ENCODE peak calls at places on chromosomes 6 and 20, in six cellular contexts. One of them, this sample, is unnamed.

GRCh38 chr6:136863752-136864151 is 41.4 kb downstream of the PEX7 start:
- DNase-seq in CD4-positive, alpha-beta memory T cell: no peak
- DNase-seq in islet precursor cell: no peak
- DNase-seq in RWPE1: no peak
- DNase-seq in fibroblast of lung: no peak
- DNase-seq in activated T-cell treated with anti-CD3 and anti-CD28 coated beads, Interleukin-2, amount 50 U/mL, for 72 hours: no peak
- DNase-seq in this sample: no peak

GRCh38 chr6:158039571-158040050 is 57.9 kb downstream of the SYNJ2 start:
- DNase-seq in RWPE1: no peak
- DNase-seq in islet precursor cell: peak
- DNase-seq in activated T-cell treated with anti-CD3 and anti-CD28 coated beads, Interleukin-2, amount 50 U/mL, for 72 hours: peak
- DNase-seq in fibroblast of lung: peak
- DNase-seq in CD4-positive, alpha-beta memory T cell: no peak
- DNase-seq in this sample: no peak

GRCh38 chr6:160111812-160112211 is 9.8 kb upstream of the SLC22A1 start:
- DNase-seq in RWPE1: no peak
- DNase-seq in CD4-positive, alpha-beta memory T cell: no peak
- DNase-seq in activated T-cell treated with anti-CD3 and anti-CD28 coated beads, Interleukin-2, amount 50 U/mL, for 72 hours: no peak
- DNase-seq in fibroblast of lung: no peak
- DNase-seq in islet precursor cell: peak
- DNase-seq in this sample: peak

GRCh38 chr6:23180504-23181293 is 611.3 kb downstream of the HDGFL1 start:
- DNase-seq in RWPE1: no peak
- DNase-seq in activated T-cell treated with anti-CD3 and anti-CD28 coated beads, Interleukin-2, amount 50 U/mL, for 72 hours: no peak
- DNase-seq in CD4-positive, alpha-beta memory T cell: no peak
- DNase-seq in fibroblast of lung: peak
- DNase-seq in islet precursor cell: no peak
- DNase-seq in this sample: no peak

GRCh38 chr20:2237059-2237458 is 58.7 kb upstream of the TGM3 start:
- DNase-seq in CD4-positive, alpha-beta memory T cell: no peak
- DNase-seq in activated T-cell treated with anti-CD3 and anti-CD28 coated beads, Interleukin-2, amount 50 U/mL, for 72 hours: no peak
- DNase-seq in fibroblast of lung: peak
- DNase-seq in islet precursor cell: peak
- DNase-seq in RWPE1: peak
- DNase-seq in this sample: peak

GRCh38 chr20:24798930-24799705 is 150.0 kb upstream of the CST7 start:
- DNase-seq in activated T-cell treated with anti-CD3 and anti-CD28 coated beads, Interleukin-2, amount 50 U/mL, for 72 hours: no peak
- DNase-seq in islet precursor cell: no peak
- DNase-seq in CD4-positive, alpha-beta memory T cell: no peak
- DNase-seq in RWPE1: no peak
- DNase-seq in fibroblast of lung: peak
- DNase-seq in this sample: no peak

GRCh38 chr6:103707596-103708325 is 1152.0 kb downstream of the HACE1 start:
- DNase-seq in CD4-positive, alpha-beta memory T cell: no peak
- DNase-seq in fibroblast of lung: no peak
- DNase-seq in activated T-cell treated with anti-CD3 and anti-CD28 coated beads, Interleukin-2, amount 50 U/mL, for 72 hours: no peak
- DNase-seq in islet precursor cell: no peak
- DNase-seq in RWPE1: no peak
- DNase-seq in this sample: no peak

GRCh38 chr6:151876122-151876521 is 68.6 kb downstream of the ESR1 start:
- DNase-seq in activated T-cell treated with anti-CD3 and anti-CD28 coated beads, Interleukin-2, amount 50 U/mL, for 72 hours: no peak
- DNase-seq in CD4-positive, alpha-beta memory T cell: no peak
- DNase-seq in islet precursor cell: no peak
- DNase-seq in RWPE1: no peak
- DNase-seq in fibroblast of lung: no peak
- DNase-seq in this sample: no peak

GRCh38 chr20:61328906-61329558 is 77.0 kb downstream of the CDH4 start:
- DNase-seq in fibroblast of lung: no peak
- DNase-seq in CD4-positive, alpha-beta memory T cell: no peak
- DNase-seq in islet precursor cell: no peak
- DNase-seq in RWPE1: no peak
- DNase-seq in activated T-cell treated with anti-CD3 and anti-CD28 coated beads, Interleukin-2, amount 50 U/mL, for 72 hours: no peak
- DNase-seq in this sample: no peak

GRCh38 chr20:50874111-50874757 is 57.0 kb downstream of the ADNP start:
- DNase-seq in activated T-cell treated with anti-CD3 and anti-CD28 coated beads, Interleukin-2, amount 50 U/mL, for 72 hours: no peak
- DNase-seq in fibroblast of lung: no peak
- DNase-seq in RWPE1: no peak
- DNase-seq in islet precursor cell: no peak
- DNase-seq in CD4-positive, alpha-beta memory T cell: no peak
- DNase-seq in this sample: no peak

GRCh38 chr6:169500688-169501087 is 201.1 kb downstream of the WDR27 start:
- DNase-seq in RWPE1: no peak
- DNase-seq in fibroblast of lung: no peak
- DNase-seq in islet precursor cell: no peak
- DNase-seq in activated T-cell treated with anti-CD3 and anti-CD28 coated beads, Interleukin-2, amount 50 U/mL, for 72 hours: no peak
- DNase-seq in CD4-positive, alpha-beta memory T cell: no peak
- DNase-seq in this sample: no peak

GRCh38 chr6:56730663-56731529 is 88.2 kb upstream of the DST start:
- DNase-seq in activated T-cell treated with anti-CD3 and anti-CD28 coated beads, Interleukin-2, amount 50 U/mL, for 72 hours: no peak
- DNase-seq in fibroblast of lung: peak
- DNase-seq in CD4-positive, alpha-beta memory T cell: no peak
- DNase-seq in islet precursor cell: no peak
- DNase-seq in RWPE1: peak
- DNase-seq in this sample: no peak

GRCh38 chr6:88165877-88166492 is at the start of gene CNR1:
- DNase-seq in activated T-cell treated with anti-CD3 and anti-CD28 coated beads, Interleukin-2, amount 50 U/mL, for 72 hours: peak
- DNase-seq in RWPE1: peak
- DNase-seq in islet precursor cell: peak
- DNase-seq in CD4-positive, alpha-beta memory T cell: no peak
- DNase-seq in fibroblast of lung: peak
- DNase-seq in this sample: peak

GRCh38 chr20:16387661-16388060 is 185.6 kb downstream of the KIF16B start:
- DNase-seq in RWPE1: no peak
- DNase-seq in CD4-positive, alpha-beta memory T cell: no peak
- DNase-seq in activated T-cell treated with anti-CD3 and anti-CD28 coated beads, Interleukin-2, amount 50 U/mL, for 72 hours: no peak
- DNase-seq in islet precursor cell: no peak
- DNase-seq in fibroblast of lung: no peak
- DNase-seq in this sample: no peak

GRCh38 chr6:122008105-122009100 is 391.0 kb upstream of the HSF2 start:
- DNase-seq in activated T-cell treated with anti-CD3 and anti-CD28 coated beads, Interleukin-2, amount 50 U/mL, for 72 hours: no peak
- DNase-seq in RWPE1: no peak
- DNase-seq in islet precursor cell: no peak
- DNase-seq in CD4-positive, alpha-beta memory T cell: no peak
- DNase-seq in fibroblast of lung: peak
- DNase-seq in this sample: peak

GRCh38 chr6:95244749-95245148 is 332.6 kb upstream of the MANEA start:
- DNase-seq in CD4-positive, alpha-beta memory T cell: no peak
- DNase-seq in fibroblast of lung: no peak
- DNase-seq in islet precursor cell: no peak
- DNase-seq in RWPE1: no peak
- DNase-seq in activated T-cell treated with anti-CD3 and anti-CD28 coated beads, Interleukin-2, amount 50 U/mL, for 72 hours: no peak
- DNase-seq in this sample: no peak

GRCh38 chr6:3575166-3575565 is 118.3 kb upstream of the SLC22A23 start:
- DNase-seq in RWPE1: no peak
- DNase-seq in activated T-cell treated with anti-CD3 and anti-CD28 coated beads, Interleukin-2, amount 50 U/mL, for 72 hours: no peak
- DNase-seq in islet precursor cell: no peak
- DNase-seq in fibroblast of lung: no peak
- DNase-seq in CD4-positive, alpha-beta memory T cell: no peak
- DNase-seq in this sample: no peak

GRCh38 chr6:122388945-122389344 is 10.5 kb upstream of the HSF2 start:
- DNase-seq in CD4-positive, alpha-beta memory T cell: no peak
- DNase-seq in activated T-cell treated with anti-CD3 and anti-CD28 coated beads, Interleukin-2, amount 50 U/mL, for 72 hours: no peak
- DNase-seq in islet precursor cell: no peak
- DNase-seq in RWPE1: no peak
- DNase-seq in fibroblast of lung: no peak
- DNase-seq in this sample: no peak

GRCh38 chr6:52872031-52872430 is 31.4 kb upstream of the GSTA5 start:
- DNase-seq in CD4-positive, alpha-beta memory T cell: no peak
- DNase-seq in activated T-cell treated with anti-CD3 and anti-CD28 coated beads, Interleukin-2, amount 50 U/mL, for 72 hours: no peak
- DNase-seq in islet precursor cell: no peak
- DNase-seq in fibroblast of lung: no peak
- DNase-seq in RWPE1: no peak
- DNase-seq in this sample: no peak

GRCh38 chr20:58852559-58853271 is at the start of gene GNAS:
- DNase-seq in CD4-positive, alpha-beta memory T cell: peak
- DNase-seq in fibroblast of lung: peak
- DNase-seq in activated T-cell treated with anti-CD3 and anti-CD28 coated beads, Interleukin-2, amount 50 U/mL, for 72 hours: peak
- DNase-seq in RWPE1: peak
- DNase-seq in islet precursor cell: peak
- DNase-seq in this sample: peak

GRCh38 chr20:36591854-36592641 is 13.5 kb upstream of the RAB5IF start:
- DNase-seq in RWPE1: no peak
- DNase-seq in islet precursor cell: no peak
- DNase-seq in activated T-cell treated with anti-CD3 and anti-CD28 coated beads, Interleukin-2, amount 50 U/mL, for 72 hours: peak
- DNase-seq in fibroblast of lung: no peak
- DNase-seq in CD4-positive, alpha-beta memory T cell: peak
- DNase-seq in this sample: peak

GRCh38 chr6:24323632-24324337 is 34.1 kb downstream of the DCDC2 start:
- DNase-seq in islet precursor cell: no peak
- DNase-seq in CD4-positive, alpha-beta memory T cell: no peak
- DNase-seq in fibroblast of lung: peak
- DNase-seq in RWPE1: no peak
- DNase-seq in activated T-cell treated with anti-CD3 and anti-CD28 coated beads, Interleukin-2, amount 50 U/mL, for 72 hours: no peak
- DNase-seq in this sample: no peak